ENCODE peak calls at places on chromosomes 6 and 20, in six cellular contexts. D, Q, P, S, F and X are unnamed samples.

GRCh38 chr6:319177-320131 is 27.2 kb downstream of the DUSP22 start:
- DNase-seq in P (no peak), D (no peak), F (no peak), S (no peak), Q (peak; percentile 30), X (no peak)

GRCh38 chr6:11042750-11043551 is 1.2 kb downstream of the ELOVL2 start:
- DNase-seq in S (no peak), F (no peak), D (peak; percentile 38), Q (no peak), P (no peak), X (no peak)

GRCh38 chr20:61354501-61354900 is 102.4 kb downstream of the CDH4 start:
- DNase-seq in S (no peak), D (no peak), F (no peak), P (no peak), Q (no peak), X (no peak)

GRCh38 chr6:44254957-44255808 is 2.1 kb downstream of the SLC35B2 start:
- DNase-seq in S (no peak), F (no peak), P (no peak), Q (no peak), D (no peak), X (no peak)

GRCh38 chr6:154602296-154602695 is 91.8 kb upstream of the CNKSR3 start:
- DNase-seq in P (no peak), D (no peak), F (no peak), Q (no peak), S (no peak), X (no peak)

GRCh38 chr20:58131581-58132142 is 96.8 kb downstream of the ANKRD60 start:
- DNase-seq in F (peak; percentile 74), S (no peak), D (peak; percentile 5), P (no peak), Q (no peak), X (peak; percentile 81)

GRCh38 chr6:157264701-157265100 is 58.6 kb downstream of the TMEM242 start:
- DNase-seq in D (peak; percentile 65), P (no peak), F (no peak), Q (no peak), S (no peak), X (no peak)

GRCh38 chr6:89690944-89691324 is 52.4 kb upstream of the LYRM2 start:
- DNase-seq in D (no peak), F (no peak), Q (no peak), S (no peak), P (no peak), X (no peak)

GRCh38 chr6:37311666-37312473 is 41.9 kb upstream of the RNF8 start:
- DNase-seq in F (peak; percentile 29), S (no peak), P (no peak), D (no peak), Q (no peak), X (no peak)

GRCh38 chr6:166575190-166575589 is 11.3 kb downstream of the RAMACL start:
- DNase-seq in S (no peak), D (no peak), F (no peak), P (no peak), Q (no peak), X (no peak)

GRCh38 chr20:37527638-37528441 is at the start of gene BLCAP:
- DNase-seq in F (peak; percentile 89), Q (peak; percentile 90), D (peak; percentile 96), S (peak; percentile 90), P (peak; percentile 94), X (no peak)

GRCh38 chr20:58271596-58272460 is 37.7 kb upstream of the RAB22A start:
- DNase-seq in F (no peak), Q (no peak), P (peak; percentile 78), D (no peak), S (no peak), X (no peak)

GRCh38 chr20:34621383-34622367 is 55.2 kb downstream of the PIGU start:
- DNase-seq in S (no peak), Q (no peak), F (no peak), P (no peak), D (no peak), X (no peak)

GRCh38 chr6:114638346-114638745 is 295.5 kb upstream of the HS3ST5 start:
- DNase-seq in S (no peak), P (no peak), Q (no peak), D (no peak), F (no peak), X (no peak)

GRCh38 chr20:25283221-25283951 is 35.5 kb downstream of the PYGB start:
- DNase-seq in P (no peak), Q (peak; percentile 52), D (no peak), S (no peak), F (no peak), X (no peak)

GRCh38 chr6:36330366-36330765 is 6.3 kb downstream of the BNIP5 start:
- DNase-seq in P (no peak), S (no peak), Q (no peak), D (no peak), F (no peak), X (no peak)

GRCh38 chr6:6556738-6557503 is 31.6 kb upstream of the LY86 start:
- DNase-seq in D (peak; percentile 22), Q (peak; percentile 65), S (peak; percentile 7), F (no peak), P (peak; percentile 68), X (no peak)

GRCh38 chr6:168583821-168584220 is 142.8 kb downstream of the SMOC2 start:
- DNase-seq in P (no peak), S (no peak), D (no peak), Q (no peak), F (no peak), X (no peak)

GRCh38 chr6:40336986-40337780 is 250.0 kb downstream of the LRFN2 start:
- DNase-seq in P (no peak), Q (no peak), D (no peak), F (no peak), S (no peak), X (no peak)